ENCODE peak calls at places on chromosomes 4 and X, in eight cellular contexts. M is right lobe of liver; Y is CD8-positive, alpha-beta T cell; U is transverse colon; N is HCT116; K is adrenal gland; O is lung; P is foreskin fibroblast. C is an unnamed sample.

GRCh38 chrX:74118503-74118902 is 185.5 kb upstream of the ZCCHC13 start:
- DNase-seq in Y (no peak), N (no peak), P (peak; percentile 4), K (no peak), M (no peak), U (no peak), O (no peak), C (no peak)

GRCh38 chr4:11720292-11720691 is 291.6 kb upstream of the HS3ST1 start:
- DNase-seq in P (peak; percentile 66), M (no peak), O (no peak), U (no peak), Y (no peak), N (no peak), K (peak; percentile 32), C (no peak)

GRCh38 chr4:94395541-94395940 is 52.9 kb upstream of the HPGDS start:
- DNase-seq in N (no peak), O (no peak), U (no peak), P (no peak), K (no peak), Y (no peak), M (no peak), C (no peak)

GRCh38 chr4:10091531-10092181 is 24.9 kb downstream of the WDR1 start:
- DNase-seq in O (no peak), N (no peak), Y (no peak), P (no peak), M (no peak), K (no peak), U (no peak), C (no peak)

GRCh38 chr4:94332983-94333590 is 9.5 kb downstream of the HPGDS start:
- DNase-seq in K (no peak), M (no peak), P (no peak), U (no peak), O (no peak), Y (no peak), N (no peak), C (no peak)

GRCh38 chr4:48047421-48047844 is 30.9 kb downstream of the NIPAL1 start:
- DNase-seq in Y (peak; percentile 59), U (peak; percentile 39), P (peak; percentile 13), M (peak; percentile 52), K (no peak), N (no peak), O (no peak), C (no peak)

GRCh38 chr4:26141916-26142638 is 178.7 kb upstream of the RBPJ start:
- DNase-seq in M (no peak), N (no peak), O (no peak), P (peak; percentile 94), Y (no peak), K (peak; percentile 43), U (peak; percentile 54), C (no peak)

GRCh38 chr4:139922625-139923024 is 231.4 kb downstream of the MAML3 start:
- DNase-seq in K (peak; percentile 36), P (peak; percentile 61), U (no peak), M (no peak), Y (no peak), N (no peak), O (no peak), C (no peak)

GRCh38 chrX:70432936-70433847 is 10.1 kb downstream of the GDPD2 start:
- DNase-seq in U (no peak), Y (no peak), O (no peak), K (no peak), N (no peak), M (no peak), P (no peak), C (no peak)

GRCh38 chr4:184170996-184171395 is 46.7 kb downstream of the ENPP6 start:
- DNase-seq in K (no peak), U (no peak), Y (no peak), M (no peak), O (no peak), N (no peak), P (peak; percentile 16), C (peak; percentile 7)

GRCh38 chrX:39162322-39162721 is 361.1 kb downstream of the MID1IP1 start:
- DNase-seq in N (no peak), K (no peak), P (no peak), U (peak; percentile 57), O (no peak), Y (no peak), M (no peak), C (no peak)
- H3K4me3 ChIP-seq in N (no peak overlapping the region), K (no peak overlapping the region), P (no peak overlapping the region), U (peak overlapping the region; percentile 25), O (no peak overlapping the region), Y (no peak overlapping the region), M (no peak overlapping the region), C (no peak overlapping the region)

DNA sequence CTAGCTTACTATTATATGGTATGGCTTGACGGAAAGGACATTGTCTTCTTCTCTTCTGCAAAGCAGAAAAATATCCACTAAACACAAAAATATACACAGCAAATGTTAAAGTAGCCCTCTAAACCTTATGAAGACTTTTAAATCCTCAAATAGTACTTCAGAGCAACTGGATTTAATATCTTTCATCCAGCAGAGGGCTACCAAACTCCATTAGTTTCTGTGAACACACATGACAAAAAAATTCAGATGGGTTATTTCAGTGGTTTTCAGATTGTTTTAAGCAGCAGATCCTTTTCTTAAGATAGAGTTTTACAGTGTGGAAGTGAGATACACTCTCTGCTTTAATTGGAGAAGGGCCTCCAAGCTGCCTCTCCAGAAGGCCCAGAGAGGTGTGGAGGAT is 56.6 kb downstream of the ANK2 start:
- DNase-seq in U (no peak), M (no peak), N (peak; percentile 23), P (peak; percentile 74), O (no peak), Y (no peak), K (no peak), C (peak; percentile 31)
- TF ChIP-seq CTCF in U (no peak), M (peak; percentile 57), N (peak; percentile 57), P (peak; percentile 34), O (no peak), Y (no peak), K (peak; percentile 63), C (peak; percentile 46)

GRCh38 chr4:54658321-54659093 is 750 bp downstream of the KIT start:
- DNase-seq in N (peak; percentile 13), K (peak; percentile 46), M (peak; percentile 61), O (peak; percentile 36), Y (no peak), P (peak; percentile 85), U (peak; percentile 46), C (no peak)

GRCh38 chr4:54654753-54655152 is 3.0 kb upstream of the KIT start:
- DNase-seq in U (no peak), M (no peak), Y (no peak), O (no peak), K (no peak), N (no peak), P (no peak), C (no peak)

GRCh38 chr4:54657556-54658313 is at the start of gene KIT:
- DNase-seq in Y (no peak), K (peak; percentile 25), U (peak; percentile 33), M (no peak), O (no peak), N (no peak), P (peak; percentile 81), C (no peak)

GRCh38 chr4:54659213-54660144 is 1.7 kb downstream of the KIT start:
- DNase-seq in Y (no peak), M (no peak), U (no peak), N (no peak), P (peak; percentile 57), K (peak; percentile 34), O (no peak), C (no peak)

GRCh38 chr4:54657194-54657555 is 582 bp upstream of the KIT start:
- DNase-seq in O (no peak), N (no peak), P (no peak), Y (no peak), M (no peak), K (no peak), U (no peak), C (no peak)
- H3K4me3 ChIP-seq in O (peak overlapping the region; percentile 31), N (no peak overlapping the region), P (peak overlapping the region; percentile 68), Y (peak overlapping the region; percentile 49), M (peak overlapping the region; percentile 41), K (no peak overlapping the region), U (peak overlapping the region; percentile 72), C (peak overlapping the region; percentile 76)

GRCh38 chrX:150456466-150456865 is 93.3 kb downstream of the MAMLD1 start:
- DNase-seq in U (no peak), O (no peak), P (no peak), M (no peak), K (no peak), Y (no peak), N (no peak), C (no peak)
- TF ChIP-seq CTCF in U (no peak), O (no peak), P (no peak), M (no peak), K (no peak), Y (no peak), N (no peak), C (no peak)

DNA sequence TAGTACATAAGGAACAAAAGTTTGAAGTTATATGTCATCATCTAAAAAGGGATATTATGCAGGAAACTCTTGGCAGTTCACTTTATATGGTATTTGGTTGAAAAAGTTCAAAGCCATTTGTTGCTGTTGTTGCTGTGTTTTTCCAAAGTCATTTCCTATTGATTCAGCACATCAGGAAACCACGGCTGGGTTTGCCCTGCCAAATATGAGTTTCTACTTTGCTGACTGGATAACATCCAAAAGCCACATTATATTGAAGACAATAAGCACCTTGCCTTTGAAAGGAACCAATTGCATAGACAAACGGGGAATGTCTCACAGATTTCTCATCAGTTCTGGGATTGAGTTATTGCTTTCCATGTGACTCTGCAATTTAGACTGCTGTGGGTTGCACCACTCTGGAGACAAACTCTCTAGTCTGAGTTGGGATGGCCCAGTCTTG is 206.1 kb downstream of the SLC39A8 start:
- DNase-seq in K (no peak), M (no peak), P (peak; percentile 14), O (no peak), N (peak; percentile 23), Y (no peak), U (no peak), C (no peak)
- H3K4me3 ChIP-seq in K (no peak overlapping the region), M (no peak overlapping the region), P (no peak overlapping the region), O (no peak overlapping the region), N (no peak overlapping the region), Y (no peak overlapping the region), U (no peak overlapping the region), C (no peak overlapping the region)

C was measured in AG09309.